ENCODE peak calls at places on chromosome 7, in seven cellular contexts. Z is fibroblast of pulmonary artery, S is colonic mucosa, T is right lobe of liver, U is HFFc6, D is AG09309, J is tibial artery. C is an unnamed sample.

GRCh38 chr7:151080522-151081169 is at the start of gene FASTK:
- DNase-seq in Z (peak), S (peak), T (peak), U (peak), D (peak), J (peak), C (peak)

GRCh38 chr7:48042216-48042615 is 6.9 kb downstream of the C7orf57 start:
- DNase-seq in Z (peak), S (no peak), T (no peak), U (peak), D (no peak), J (no peak), C (no peak)

GRCh38 chr7:11452491-11452890 is 379.5 kb downstream of the THSD7A start:
- DNase-seq in Z (no peak), S (no peak), T (no peak), U (no peak), D (no peak), J (no peak), C (no peak)

GRCh38 chr7:47932466-47933037 is 15.7 kb downstream of the PKD1L1 start:
- DNase-seq in Z (no peak), S (no peak), T (no peak), U (no peak), D (no peak), J (no peak), C (no peak)

GRCh38 chr7:117458977-117459583 is 20.7 kb upstream of the CFTR start:
- DNase-seq in Z (peak), S (no peak), T (no peak), U (peak), D (no peak), J (no peak), C (no peak)

GRCh38 chr7:47669178-47669878 is 87.4 kb upstream of the TNS3 start:
- DNase-seq in Z (peak), S (peak), T (peak), U (peak), D (peak), J (peak), C (no peak)

GRCh38 chr7:66145404-66145843 is 30.8 kb downstream of the CRCP start:
- DNase-seq in Z (peak), S (peak), T (no peak), U (no peak), D (no peak), J (peak), C (no peak)

GRCh38 chr7:155809332-155809946 is 2.8 kb downstream of the SHH start:
- DNase-seq in Z (no peak), S (peak), T (no peak), U (no peak), D (no peak), J (no peak), C (no peak)

GRCh38 chr7:69318794-69319193 is 279.5 kb upstream of the AUTS2 start:
- DNase-seq in Z (no peak), S (no peak), T (no peak), U (no peak), D (no peak), J (no peak), C (no peak)

GRCh38 chr7:116230191-116231005 is 20.1 kb downstream of the TES start:
- DNase-seq in Z (no peak), S (no peak), T (no peak), U (no peak), D (no peak), J (no peak), C (no peak)

GRCh38 chr7:50679218-50680007 is 103.3 kb downstream of the GRB10 start:
- DNase-seq in Z (peak), S (no peak), T (no peak), U (peak), D (no peak), J (no peak), C (no peak)

GRCh38 chr7:14242186-14242585 is 252.7 kb upstream of the ETV1 start:
- DNase-seq in Z (no peak), S (no peak), T (peak), U (no peak), D (no peak), J (no peak), C (no peak)

GRCh38 chr7:79272066-79272669 is 181.3 kb downstream of the MAGI2 start:
- DNase-seq in Z (peak), S (no peak), T (no peak), U (peak), D (no peak), J (no peak), C (no peak)

GRCh38 chr7:150823484-150824126 is 23.0 kb downstream of the TMEM176A start:
- DNase-seq in Z (no peak), S (no peak), T (no peak), U (no peak), D (no peak), J (no peak), C (no peak)

GRCh38 chr7:132141109-132141508 is 435.2 kb downstream of the PLXNA4 start:
- DNase-seq in Z (peak), S (no peak), T (no peak), U (peak), D (peak), J (no peak), C (no peak)

GRCh38 chr7:90749262-90749661 is 153.1 kb downstream of the CDK14 start:
- DNase-seq in Z (no peak), S (no peak), T (no peak), U (no peak), D (no peak), J (no peak), C (no peak)

GRCh38 chr7:146736446-146737190 is 620.0 kb downstream of the CNTNAP2 start:
- DNase-seq in Z (peak), S (no peak), T (no peak), U (no peak), D (no peak), J (no peak), C (no peak)
- TF ChIP-seq CTCF in Z (peak), S (no peak), T (peak), U (peak), D (no peak), J (no peak), C (no peak)

GRCh38 chr7:143373255-143373794 is 7.8 kb upstream of the ZYX start:
- DNase-seq in Z (no peak), S (no peak), T (peak), U (no peak), D (no peak), J (no peak), C (no peak)
- TF ChIP-seq CTCF in Z (no peak), S (no peak), T (no peak), U (peak), D (no peak), J (no peak), C (no peak)

GRCh38 chr7:2516194-2516555 is 3.4 kb upstream of the LFNG start:
- DNase-seq in Z (no peak), S (no peak), T (no peak), U (no peak), D (no peak), J (no peak), C (no peak)

GRCh38 chr7:2518101-2518500 is 1.5 kb upstream of the LFNG start:
- DNase-seq in Z (no peak), S (peak), T (no peak), U (no peak), D (no peak), J (no peak), C (no peak)

GRCh38 chr7:2515424-2516193 is 4.0 kb upstream of the LFNG start:
- DNase-seq in Z (no peak), S (no peak), T (no peak), U (no peak), D (no peak), J (no peak), C (no peak)

GRCh38 chr7:2517678-2518077 is 1.9 kb upstream of the LFNG start:
- DNase-seq in Z (no peak), S (no peak), T (no peak), U (no peak), D (no peak), J (no peak), C (no peak)

DNA sequence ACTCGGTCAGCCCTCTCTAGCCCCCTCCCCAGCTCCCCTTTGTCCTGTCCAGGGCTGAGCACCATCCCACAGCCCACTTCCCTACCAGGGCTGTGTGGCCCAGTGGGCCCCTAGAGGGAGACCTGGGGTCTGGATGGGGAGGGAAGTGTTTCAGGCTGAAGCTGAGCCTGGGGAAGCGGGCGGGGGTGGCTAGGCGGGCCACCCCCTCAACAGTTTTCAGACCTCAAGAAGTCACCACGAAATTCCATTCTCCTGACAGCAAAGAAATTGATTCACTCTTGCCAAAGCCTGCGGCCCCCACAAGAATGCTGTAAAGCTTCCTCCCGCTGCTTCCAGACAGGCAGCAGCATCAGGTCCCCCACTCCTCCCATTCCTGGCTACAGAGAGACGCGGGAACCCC is 2.6 kb upstream of the LFNG start:
- DNase-seq in Z (peak), S (no peak), T (no peak), U (peak), D (peak), J (no peak), C (no peak)
- TF ChIP-seq CTCF in Z (no peak), S (no peak), T (no peak), U (peak), D (peak), J (no peak), C (no peak)

GRCh38 chr7:54841772-54842707 is 83.0 kb upstream of the SEC61G start:
- DNase-seq in Z (peak), S (peak), T (peak), U (no peak), D (peak), J (no peak), C (peak)
- TF ChIP-seq CTCF in Z (peak), S (no peak), T (peak), U (peak), D (peak), J (no peak), C (peak)